ENCODE peak calls at places on chromosomes 5 and 9, in seven cellular contexts. I is activated B cell treated with CpG ODN at 0.5 μM for 24 hours, E is GM23338, M is endothelial cell, G is HFF-Myc, X is cardiac fibroblast, W is brain microvascular endothelial cell. J is an unnamed sample.

GRCh38 chr5:644971-645370 is 32.8 kb downstream of the CEP72 start:
- DNase-seq in I (no peak), E (no peak), M (no peak), G (no peak), X (no peak), W (no peak), J (no peak)

GRCh38 chr5:142491260-142491659 is 166.4 kb upstream of the SPRY4 start:
- DNase-seq in I (no peak), E (peak), M (peak), G (no peak), X (no peak), W (no peak), J (no peak)

GRCh38 chr5:144352732-144353317 is 182.2 kb downstream of the KCTD16 start:
- DNase-seq in I (no peak), E (no peak), M (no peak), G (no peak), X (no peak), W (no peak), J (no peak)

GRCh38 chr9:112831281-112831851 is 59.3 kb downstream of the SLC46A2 start:
- DNase-seq in I (no peak), E (no peak), M (no peak), G (no peak), X (peak), W (no peak), J (no peak)

GRCh38 chr5:38548064-38548759 is 8.2 kb downstream of the LIFR start:
- DNase-seq in I (no peak), E (no peak), M (no peak), G (no peak), X (no peak), W (no peak), J (no peak)

GRCh38 chr5:133944263-133945230 is 23.9 kb downstream of the C5orf15 start:
- DNase-seq in I (no peak), E (peak), M (peak), G (peak), X (peak), W (peak), J (peak)

GRCh38 chr9:87973791-87974292 is 491 bp downstream of the CDK20 start:
- DNase-seq in I (no peak), E (peak), M (no peak), G (no peak), X (no peak), W (no peak), J (no peak)

GRCh38 chr9:87109851-87110250 is 162.5 kb upstream of the GAS1 start:
- DNase-seq in I (no peak), E (no peak), M (no peak), G (no peak), X (peak), W (peak), J (no peak)

DNA sequence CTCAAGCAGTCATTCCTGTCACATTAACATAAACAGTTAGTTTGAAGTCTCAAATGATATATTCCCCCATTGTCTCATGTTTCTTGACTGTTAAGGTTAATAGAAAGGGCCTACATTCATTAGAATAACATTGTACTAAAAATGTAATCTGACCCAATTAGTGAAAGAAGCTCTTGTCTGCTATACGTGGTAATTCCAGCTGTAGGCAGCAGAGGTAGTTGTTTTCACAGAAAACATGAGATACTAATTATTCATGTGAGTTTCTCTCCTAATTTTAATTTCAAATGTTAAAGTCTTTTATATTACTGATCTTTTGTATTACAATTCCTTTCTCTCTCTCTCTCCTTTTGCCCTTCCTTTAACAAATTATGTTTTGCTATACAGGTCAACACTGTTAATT is 26.0 kb upstream of the AP3B1 start:
- DNase-seq in I (no peak), E (peak), M (no peak), G (no peak), X (peak), W (no peak), J (peak)
- TF ChIP-seq CTCF in I (no peak), E (peak), M (no peak), G (peak), X (peak), W (peak), J (peak)

GRCh38 chr9:132244582-132245455 is 83.0 kb downstream of the NTNG2 start:
- DNase-seq in I (no peak), E (no peak), M (no peak), G (no peak), X (peak), W (no peak), J (no peak)
- TF ChIP-seq CTCF in I (no peak), E (no peak), M (no peak), G (no peak), X (no peak), W (no peak), J (no peak)

DNA sequence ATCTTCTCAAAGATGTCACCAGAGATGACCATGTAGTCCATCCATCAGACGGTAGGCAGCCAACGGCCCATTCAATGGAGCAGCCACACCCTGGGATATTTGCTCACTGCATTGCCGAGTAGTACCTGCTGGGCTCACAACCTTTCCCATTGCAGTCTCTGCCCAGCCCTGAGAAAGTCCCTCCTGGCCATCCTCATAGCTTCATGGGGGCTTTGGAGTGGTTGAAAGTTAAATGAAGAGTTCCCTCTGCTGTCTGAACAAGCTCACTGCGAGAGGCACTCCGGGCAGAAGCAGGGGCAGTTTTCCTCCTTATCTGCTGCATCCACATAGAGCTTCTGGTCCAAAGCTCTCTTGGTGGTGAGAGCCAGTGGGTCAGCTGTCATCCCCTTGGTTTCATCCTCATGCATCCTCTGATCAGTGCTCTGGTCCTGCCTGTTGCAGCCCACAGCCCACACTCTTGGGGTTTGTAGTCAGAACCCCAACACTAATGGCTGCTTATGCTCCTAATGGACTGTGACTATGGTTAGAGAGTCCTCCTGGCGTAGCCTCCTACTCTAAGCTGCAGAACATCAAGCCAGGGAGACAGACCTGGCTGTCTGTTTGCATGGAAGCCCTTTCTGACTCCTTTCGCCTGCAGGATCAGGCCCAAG is 23.3 kb downstream of the TNFSF8 start:
- DNase-seq in I (no peak), E (peak), M (peak), G (no peak), X (peak), W (no peak), J (peak)
- TF ChIP-seq CTCF in I (no peak), E (peak), M (peak), G (peak), X (peak), W (peak), J (peak)

GRCh38 chr9:11618241-11618805 is 1005.5 kb upstream of the PTPRD start:
- DNase-seq in I (no peak), E (peak), M (no peak), G (no peak), X (no peak), W (no peak), J (no peak)
- TF ChIP-seq CTCF in I (no peak), E (no peak), M (no peak), G (no peak), X (no peak), W (no peak), J (no peak)

J was measured in GM20000.